ENCODE peak calls at places on chromosomes 13 and 19, in four cellular contexts. I is transverse colon, Z is uterus, L is IMR-90. X is an unnamed sample.

GRCh38 chr19:6685482-6685881 is 15.5 kb upstream of the TNFSF14 start:
- DNase-seq in I (no peak), Z (no peak), L (no peak), X (no peak)

GRCh38 chr13:51638497-51638871 is 54.2 kb downstream of the WDFY2 start:
- DNase-seq in I (no peak), Z (no peak), L (no peak), X (no peak)

GRCh38 chr19:50330365-50331078 is 1.3 kb upstream of the KCNC3 start:
- DNase-seq in I (peak), Z (peak), L (peak), X (no peak)

GRCh38 chr13:100100115-100100879 is 11.4 kb downstream of the PCCA start:
- DNase-seq in I (no peak), Z (peak), L (peak), X (peak)

GRCh38 chr13:76723551-76724232 is 162.5 kb downstream of the KCTD12 start:
- DNase-seq in I (peak), Z (no peak), L (peak), X (peak)

GRCh38 chr19:34985249-34986022 is 14.7 kb upstream of the GRAMD1A start:
- DNase-seq in I (no peak), Z (peak), L (peak), X (peak)

GRCh38 chr19:42253245-42254082 is 1.5 kb downstream of the ERF start:
- DNase-seq in I (peak), Z (peak), L (peak), X (no peak)

GRCh38 chr19:37907735-37908066 is 693 bp downstream of the SIPA1L3 start:
- DNase-seq in I (no peak), Z (no peak), L (no peak), X (no peak)

GRCh38 chr13:111893607-111894443 is 173.1 kb upstream of the SOX1 start:
- DNase-seq in I (no peak), Z (no peak), L (no peak), X (no peak)

GRCh38 chr13:107322228-107322627 is 754.3 kb upstream of the ARGLU1 start:
- DNase-seq in I (no peak), Z (no peak), L (no peak), X (no peak)

GRCh38 chr19:9205506-9206113 is 13.8 kb downstream of the OR7D4 start:
- DNase-seq in I (peak), Z (peak), L (peak), X (peak)

GRCh38 chr19:41997851-41998229 is 3.8 kb upstream of the ATP1A3 start:
- DNase-seq in I (no peak), Z (no peak), L (no peak), X (no peak)

GRCh38 chr19:43465468-43466120 is at the start of gene LYPD3:
- DNase-seq in I (peak), Z (peak), L (peak), X (peak)

GRCh38 chr19:38993271-38993670 is 17.7 kb upstream of the FBXO17 start:
- DNase-seq in I (no peak), Z (no peak), L (peak), X (peak)

GRCh38 chr13:31072041-31072440 is 89.7 kb downstream of the HSPH1 start:
- DNase-seq in I (no peak), Z (no peak), L (peak), X (no peak)

GRCh38 chr19:7450243-7451223 is 38.3 kb downstream of the PEX11G start:
- DNase-seq in I (no peak), Z (no peak), L (peak), X (no peak)

GRCh38 chr19:15091918-15092753 is 10.1 kb downstream of the OR1I1 start:
- DNase-seq in I (no peak), Z (peak), L (peak), X (peak)

GRCh38 chr19:10919352-10920287 is 8.8 kb downstream of the YIPF2 start:
- DNase-seq in I (no peak), Z (no peak), L (no peak), X (no peak)

GRCh38 chr13:114194853-114195252 is 15.8 kb downstream of the CFAP97D2 start:
- DNase-seq in I (no peak), Z (no peak), L (no peak), X (no peak)

GRCh38 chr13:99605417-99606321 is 104.4 kb downstream of the TM9SF2 start:
- DNase-seq in I (peak), Z (peak), L (no peak), X (peak)

GRCh38 chr13:25222740-25223139 is 50.7 kb upstream of the AMER2 start:
- DNase-seq in I (no peak), Z (no peak), L (no peak), X (no peak)

GRCh38 chr19:5804516-5805464 is at the start of gene NRTN:
- DNase-seq in I (peak), Z (no peak), L (no peak), X (no peak)

GRCh38 chr19:10544242-10544752 is 593 bp downstream of the ATG4D start:
- DNase-seq in I (peak), Z (no peak), L (no peak), X (peak)

GRCh38 chr13:105441406-105441805 is 1094.1 kb downstream of the EFNB2 start:
- DNase-seq in I (no peak), Z (no peak), L (no peak), X (peak)

GRCh38 chr19:30523791-30524190 is 151.6 kb downstream of the ZNF536 start:
- DNase-seq in I (no peak), Z (no peak), L (no peak), X (no peak)

GRCh38 chr19:850221-850978 is 1.7 kb upstream of the ELANE start:
- DNase-seq in I (peak), Z (peak), L (peak), X (peak)

GRCh38 chr13:111158136-111158805 is 43.2 kb downstream of the ARHGEF7 start:
- DNase-seq in I (no peak), Z (no peak), L (no peak), X (no peak)

GRCh38 chr19:35266149-35266903 is 2.4 kb upstream of the USF2 start:
- DNase-seq in I (peak), Z (peak), L (no peak), X (no peak)

GRCh38 chr13:22162889-22163288 is 492.0 kb downstream of the FGF9 start:
- DNase-seq in I (no peak), Z (no peak), L (no peak), X (no peak)

GRCh38 chr19:30999726-31000125 is 349.5 kb downstream of the TSHZ3 start:
- DNase-seq in I (no peak), Z (no peak), L (no peak), X (no peak)

GRCh38 chr19:42657551-42657950 is 62.8 kb upstream of the CEACAM8 start:
- DNase-seq in I (no peak), Z (no peak), L (peak), X (peak)

GRCh38 chr13:90272356-90272755 is 1075.1 kb upstream of the MIR17HG start:
- DNase-seq in I (no peak), Z (no peak), L (no peak), X (no peak)

GRCh38 chr13:77544765-77545316 is 9.3 kb downstream of the SCEL start:
- DNase-seq in I (no peak), Z (no peak), L (no peak), X (no peak)

GRCh38 chr13:75091707-75092106 is 390.3 kb downstream of the TBC1D4 start:
- DNase-seq in I (no peak), Z (no peak), L (no peak), X (no peak)

DNA sequence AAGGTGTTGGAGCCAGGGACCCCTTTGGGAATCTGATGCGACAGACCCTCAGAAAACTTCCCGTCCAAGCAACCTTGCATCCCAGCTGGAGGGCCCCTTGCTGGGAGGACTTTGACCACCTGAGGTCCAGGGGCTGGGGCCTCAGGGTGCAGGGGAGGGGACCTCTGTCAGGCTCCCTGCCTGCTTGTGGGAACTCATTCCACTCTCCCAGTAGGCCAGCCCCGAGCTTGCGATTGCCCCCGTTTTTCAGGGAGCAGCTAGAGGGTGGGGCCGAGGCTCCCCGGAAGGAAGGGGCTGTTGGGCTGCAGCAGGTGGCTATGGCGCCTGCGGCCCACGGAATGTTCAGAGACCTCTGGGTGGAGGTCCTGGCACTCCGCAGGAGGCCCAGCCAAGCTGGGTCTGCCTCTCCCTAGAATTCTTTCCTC is 2.8 kb downstream of the GNA11 start:
- DNase-seq in I (peak), Z (no peak), L (no peak), X (no peak)
- H3K4me3 ChIP-seq in I (peak), Z (peak), L (no peak), X (no peak)

DNA sequence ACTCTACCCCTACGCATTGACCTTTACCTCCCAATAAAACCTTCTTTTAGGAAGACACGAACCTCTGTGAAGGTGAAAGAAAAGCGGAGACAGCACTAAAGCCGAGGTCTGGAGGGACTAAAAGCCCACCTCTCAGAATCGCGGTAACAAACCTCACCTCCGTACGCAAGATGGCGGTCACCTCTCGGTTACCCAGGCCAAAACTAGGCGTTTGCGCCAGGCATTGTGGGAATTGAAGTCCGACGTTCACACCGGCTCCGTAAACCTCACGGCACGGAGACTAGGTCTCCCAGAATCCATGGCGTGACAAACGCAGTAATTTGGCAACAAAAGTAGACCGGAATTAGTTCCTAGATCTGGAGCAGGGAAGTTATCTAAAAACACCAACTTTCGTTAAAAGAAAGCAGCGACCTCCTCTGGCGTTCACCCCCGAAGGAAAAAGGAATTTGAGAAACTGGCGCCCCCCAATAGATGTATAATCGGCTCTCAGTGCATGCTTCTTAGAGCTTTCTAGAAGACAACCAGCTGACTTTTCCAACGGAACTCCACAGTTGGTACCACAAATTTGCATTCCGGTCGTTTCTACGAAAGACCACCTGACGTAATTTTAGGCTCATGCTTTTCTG is at the start of gene N4BP2L2:
- DNase-seq in I (peak), Z (peak), L (peak), X (peak)
- TF ChIP-seq CTCF in I (no peak), Z (peak), L (peak), X (peak)

GRCh38 chr19:18253716-18254115 is 20.5 kb downstream of the IQCN start:
- DNase-seq in I (peak), Z (no peak), L (no peak), X (no peak)
- H3K4me3 ChIP-seq in I (no peak), Z (no peak), L (no peak), X (no peak)

DNA sequence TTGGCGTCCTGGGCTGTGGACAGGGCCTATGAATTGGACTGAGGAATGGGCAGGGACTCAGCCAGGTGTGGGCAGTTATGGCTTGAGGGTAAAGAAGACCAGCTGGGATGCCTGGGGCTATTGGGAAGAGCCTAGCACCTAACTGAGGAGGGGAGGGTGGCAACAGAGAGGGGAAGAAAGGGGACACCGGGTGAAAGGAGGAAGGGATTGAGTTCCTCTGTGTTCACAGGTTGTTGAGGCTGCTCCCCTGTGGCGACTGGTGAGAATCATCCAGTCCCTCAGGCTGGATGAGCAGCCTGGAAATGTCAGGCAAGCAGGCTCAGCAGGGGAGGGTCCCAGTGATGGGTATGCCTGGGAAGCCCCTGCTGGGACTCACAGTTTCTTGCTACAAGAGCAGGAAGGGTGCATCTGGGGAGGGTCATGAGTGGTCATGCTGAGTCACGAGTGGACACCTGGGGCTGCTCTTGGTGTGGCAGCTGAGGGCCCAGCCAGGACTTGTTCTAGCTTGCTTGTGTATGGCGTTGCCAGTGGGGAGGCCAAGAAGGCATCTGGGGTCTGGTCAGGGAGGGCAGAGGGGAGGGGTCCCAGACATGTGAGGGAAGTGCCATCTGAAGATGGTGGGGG is 1.4 kb downstream of the ZNF324 start:
- DNase-seq in I (no peak), Z (no peak), L (peak), X (no peak)
- TF ChIP-seq CTCF in I (no peak), Z (no peak), L (no peak), X (no peak)

GRCh38 chr19:48539503-48540096 is 12.4 kb upstream of the SULT2B1 start:
- DNase-seq in I (peak), Z (no peak), L (peak), X (peak)

GRCh38 chr19:48533770-48534169 is 18.2 kb upstream of the SULT2B1 start:
- DNase-seq in I (no peak), Z (no peak), L (no peak), X (no peak)

GRCh38 chr19:48541813-48542212 is 10.2 kb upstream of the SULT2B1 start:
- DNase-seq in I (no peak), Z (no peak), L (no peak), X (no peak)

GRCh38 chr19:48540110-48540509 is 11.9 kb upstream of the SULT2B1 start:
- DNase-seq in I (no peak), Z (no peak), L (no peak), X (no peak)

GRCh38 chr19:48537541-48537940 is 14.4 kb upstream of the SULT2B1 start:
- DNase-seq in I (no peak), Z (no peak), L (no peak), X (no peak)
- H3K4me3 ChIP-seq in I (no peak), Z (no peak), L (no peak), X (no peak)

GRCh38 chr19:47768604-47769003 is 9.9 kb upstream of the SELENOW start:
- DNase-seq in I (no peak), Z (no peak), L (no peak), X (no peak)
- TF ChIP-seq CTCF in I (no peak), Z (no peak), L (peak), X (no peak)

DNA sequence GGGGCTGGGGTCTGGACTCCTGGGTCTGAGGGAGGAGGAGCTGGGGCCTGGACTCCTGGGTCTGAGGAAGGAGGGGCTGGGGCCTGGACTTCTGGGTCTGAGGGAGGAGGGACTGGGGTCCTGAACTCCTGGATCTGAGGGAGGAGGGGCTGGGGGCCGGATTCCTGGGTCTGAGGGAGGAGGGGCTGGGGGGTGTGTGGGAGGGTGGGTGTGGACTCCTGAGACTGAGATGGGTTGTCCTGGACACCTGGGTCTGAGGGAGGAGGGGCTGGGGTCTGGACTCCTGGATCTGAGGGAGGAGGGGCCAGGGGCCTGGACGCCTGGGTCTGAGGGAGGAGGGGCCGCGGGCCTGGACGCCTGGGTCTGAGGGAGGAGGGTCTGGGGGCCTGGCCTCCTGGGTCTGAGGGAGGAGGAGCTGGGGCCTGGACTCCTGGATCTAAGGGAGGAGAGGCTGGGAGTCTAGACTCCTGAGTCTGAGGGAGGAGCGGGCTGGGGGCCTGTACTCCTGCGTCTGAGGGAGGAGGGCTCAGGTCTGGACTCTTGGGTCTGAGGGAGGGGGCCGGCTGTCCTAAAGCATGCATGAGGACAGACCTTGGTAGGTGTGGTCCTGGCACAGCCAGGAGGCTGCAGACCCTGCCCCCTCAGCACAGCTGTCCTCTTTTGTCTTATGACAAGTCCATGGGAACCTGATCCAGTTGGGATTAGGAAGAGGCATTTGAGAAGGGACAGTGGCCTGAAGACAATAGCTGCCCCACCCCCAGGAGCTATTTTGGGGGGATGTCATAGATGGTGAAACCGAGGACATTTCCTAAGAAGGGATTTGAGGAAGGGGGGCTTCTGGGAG is 1.4 kb downstream of the TNNT1 start:
- DNase-seq in I (no peak), Z (no peak), L (no peak), X (no peak)
- H3K4me3 ChIP-seq in I (no peak), Z (no peak), L (no peak), X (no peak)

X was measured in foreskin fibroblast.